ENCODE peak calls at places on chromosome 15, in five cellular contexts. One of them, this sample, is unnamed.

GRCh38 chr15:78272776-78273175 is 8.4 kb downstream of the DNAJA4 start:
- DNase-seq in stimulated activated CD8-positive, alpha-beta memory T cell treated with anti-CD3 and anti-CD28 coated beads, Interleukin-15, amount 100 ng/mL, for 4 hours: no peak
- DNase-seq in cardiac muscle cell: no peak
- DNase-seq in head of caudate nucleus: no peak
- DNase-seq in WTC11: no peak
- DNase-seq in this sample: no peak

GRCh38 chr15:33451385-33451784 is 140.6 kb downstream of the RYR3 start:
- DNase-seq in stimulated activated CD8-positive, alpha-beta memory T cell treated with anti-CD3 and anti-CD28 coated beads, Interleukin-15, amount 100 ng/mL, for 4 hours: no peak
- DNase-seq in WTC11: no peak
- DNase-seq in cardiac muscle cell: no peak
- DNase-seq in head of caudate nucleus: no peak
- DNase-seq in this sample: no peak

GRCh38 chr15:81754078-81754477 is 291.7 kb downstream of the MEX3B start:
- DNase-seq in WTC11: no peak
- DNase-seq in cardiac muscle cell: no peak
- DNase-seq in head of caudate nucleus: no peak
- DNase-seq in stimulated activated CD8-positive, alpha-beta memory T cell treated with anti-CD3 and anti-CD28 coated beads, Interleukin-15, amount 100 ng/mL, for 4 hours: no peak
- DNase-seq in this sample: no peak

GRCh38 chr15:75042730-75043508 is 19.5 kb downstream of the PPCDC start:
- DNase-seq in cardiac muscle cell: peak
- DNase-seq in WTC11: peak
- DNase-seq in head of caudate nucleus: peak
- DNase-seq in stimulated activated CD8-positive, alpha-beta memory T cell treated with anti-CD3 and anti-CD28 coated beads, Interleukin-15, amount 100 ng/mL, for 4 hours: peak
- DNase-seq in this sample: no peak

GRCh38 chr15:89898628-89899302 is 5.0 kb upstream of the AP3S2 start:
- DNase-seq in WTC11: peak
- DNase-seq in stimulated activated CD8-positive, alpha-beta memory T cell treated with anti-CD3 and anti-CD28 coated beads, Interleukin-15, amount 100 ng/mL, for 4 hours: no peak
- DNase-seq in head of caudate nucleus: peak
- DNase-seq in cardiac muscle cell: peak
- DNase-seq in this sample: peak

GRCh38 chr15:72342385-72342784 is 22.4 kb upstream of the CELF6 start:
- DNase-seq in stimulated activated CD8-positive, alpha-beta memory T cell treated with anti-CD3 and anti-CD28 coated beads, Interleukin-15, amount 100 ng/mL, for 4 hours: no peak
- DNase-seq in cardiac muscle cell: peak
- DNase-seq in WTC11: peak
- DNase-seq in head of caudate nucleus: no peak
- DNase-seq in this sample: peak

GRCh38 chr15:36362508-36362907 is 216.9 kb upstream of the CDIN1 start:
- DNase-seq in cardiac muscle cell: peak
- DNase-seq in WTC11: no peak
- DNase-seq in head of caudate nucleus: no peak
- DNase-seq in stimulated activated CD8-positive, alpha-beta memory T cell treated with anti-CD3 and anti-CD28 coated beads, Interleukin-15, amount 100 ng/mL, for 4 hours: no peak
- DNase-seq in this sample: no peak

GRCh38 chr15:95615436-95615835 is 715.1 kb upstream of the NR2F2 start:
- DNase-seq in head of caudate nucleus: no peak
- DNase-seq in WTC11: no peak
- DNase-seq in stimulated activated CD8-positive, alpha-beta memory T cell treated with anti-CD3 and anti-CD28 coated beads, Interleukin-15, amount 100 ng/mL, for 4 hours: no peak
- DNase-seq in cardiac muscle cell: no peak
- DNase-seq in this sample: no peak

GRCh38 chr15:65970937-65971740 is 101.8 kb downstream of the RAB11A start:
- DNase-seq in cardiac muscle cell: no peak
- DNase-seq in WTC11: no peak
- DNase-seq in head of caudate nucleus: no peak
- DNase-seq in stimulated activated CD8-positive, alpha-beta memory T cell treated with anti-CD3 and anti-CD28 coated beads, Interleukin-15, amount 100 ng/mL, for 4 hours: no peak
- DNase-seq in this sample: no peak

GRCh38 chr15:100328796-100329195 is 13.0 kb downstream of the ADAMTS17 start:
- DNase-seq in cardiac muscle cell: no peak
- DNase-seq in stimulated activated CD8-positive, alpha-beta memory T cell treated with anti-CD3 and anti-CD28 coated beads, Interleukin-15, amount 100 ng/mL, for 4 hours: no peak
- DNase-seq in head of caudate nucleus: no peak
- DNase-seq in WTC11: no peak
- DNase-seq in this sample: no peak

GRCh38 chr15:31135523-31135922 is 34.0 kb upstream of the TRPM1 start:
- DNase-seq in WTC11: no peak
- DNase-seq in cardiac muscle cell: no peak
- DNase-seq in head of caudate nucleus: no peak
- DNase-seq in stimulated activated CD8-positive, alpha-beta memory T cell treated with anti-CD3 and anti-CD28 coated beads, Interleukin-15, amount 100 ng/mL, for 4 hours: no peak
- DNase-seq in this sample: no peak

GRCh38 chr15:28019594-28020320 is 79.4 kb downstream of the OCA2 start:
- DNase-seq in WTC11: no peak
- DNase-seq in cardiac muscle cell: no peak
- DNase-seq in head of caudate nucleus: no peak
- DNase-seq in stimulated activated CD8-positive, alpha-beta memory T cell treated with anti-CD3 and anti-CD28 coated beads, Interleukin-15, amount 100 ng/mL, for 4 hours: no peak
- DNase-seq in this sample: no peak

GRCh38 chr15:63371297-63371918 is 10.2 kb downstream of the CA12 start:
- DNase-seq in head of caudate nucleus: no peak
- DNase-seq in cardiac muscle cell: no peak
- DNase-seq in stimulated activated CD8-positive, alpha-beta memory T cell treated with anti-CD3 and anti-CD28 coated beads, Interleukin-15, amount 100 ng/mL, for 4 hours: no peak
- DNase-seq in WTC11: no peak
- DNase-seq in this sample: no peak

GRCh38 chr15:96502196-96502595 is 171.7 kb downstream of the NR2F2 start:
- DNase-seq in stimulated activated CD8-positive, alpha-beta memory T cell treated with anti-CD3 and anti-CD28 coated beads, Interleukin-15, amount 100 ng/mL, for 4 hours: no peak
- DNase-seq in WTC11: no peak
- DNase-seq in cardiac muscle cell: no peak
- DNase-seq in head of caudate nucleus: no peak
- DNase-seq in this sample: no peak

GRCh38 chr15:98899266-98900021 is 108.1 kb downstream of the PGPEP1L start:
- DNase-seq in WTC11: no peak
- DNase-seq in cardiac muscle cell: no peak
- DNase-seq in head of caudate nucleus: no peak
- DNase-seq in stimulated activated CD8-positive, alpha-beta memory T cell treated with anti-CD3 and anti-CD28 coated beads, Interleukin-15, amount 100 ng/mL, for 4 hours: no peak
- DNase-seq in this sample: no peak

GRCh38 chr15:76258460-76258859 is 52.8 kb downstream of the ETFA start:
- DNase-seq in stimulated activated CD8-positive, alpha-beta memory T cell treated with anti-CD3 and anti-CD28 coated beads, Interleukin-15, amount 100 ng/mL, for 4 hours: no peak
- DNase-seq in head of caudate nucleus: no peak
- DNase-seq in WTC11: no peak
- DNase-seq in cardiac muscle cell: no peak
- DNase-seq in this sample: no peak

GRCh38 chr15:69719527-69719926 is 266.9 kb downstream of the RPLP1 start:
- DNase-seq in head of caudate nucleus: no peak
- DNase-seq in cardiac muscle cell: no peak
- DNase-seq in WTC11: no peak
- DNase-seq in stimulated activated CD8-positive, alpha-beta memory T cell treated with anti-CD3 and anti-CD28 coated beads, Interleukin-15, amount 100 ng/mL, for 4 hours: peak
- DNase-seq in this sample: no peak

GRCh38 chr15:63466378-63467192 is 37.8 kb upstream of the USP3 start:
- DNase-seq in head of caudate nucleus: no peak
- DNase-seq in cardiac muscle cell: peak
- DNase-seq in WTC11: peak
- DNase-seq in stimulated activated CD8-positive, alpha-beta memory T cell treated with anti-CD3 and anti-CD28 coated beads, Interleukin-15, amount 100 ng/mL, for 4 hours: no peak
- DNase-seq in this sample: no peak

GRCh38 chr15:75904241-75904631 is 558 bp downstream of the FBXO22 start:
- DNase-seq in cardiac muscle cell: peak
- DNase-seq in stimulated activated CD8-positive, alpha-beta memory T cell treated with anti-CD3 and anti-CD28 coated beads, Interleukin-15, amount 100 ng/mL, for 4 hours: no peak
- DNase-seq in WTC11: peak
- DNase-seq in head of caudate nucleus: peak
- DNase-seq in this sample: no peak

GRCh38 chr15:37106490-37107001 is 6.2 kb upstream of the MEIS2 start:
- DNase-seq in cardiac muscle cell: peak
- DNase-seq in stimulated activated CD8-positive, alpha-beta memory T cell treated with anti-CD3 and anti-CD28 coated beads, Interleukin-15, amount 100 ng/mL, for 4 hours: no peak
- DNase-seq in WTC11: peak
- DNase-seq in head of caudate nucleus: peak
- DNase-seq in this sample: no peak

GRCh38 chr15:70420421-70421196 is 322.9 kb upstream of the TLE3 start:
- DNase-seq in head of caudate nucleus: no peak
- DNase-seq in stimulated activated CD8-positive, alpha-beta memory T cell treated with anti-CD3 and anti-CD28 coated beads, Interleukin-15, amount 100 ng/mL, for 4 hours: no peak
- DNase-seq in cardiac muscle cell: peak
- DNase-seq in WTC11: peak
- DNase-seq in this sample: peak

GRCh38 chr15:99592135-99592845 is 26.5 kb downstream of the MEF2A start:
- DNase-seq in head of caudate nucleus: no peak
- DNase-seq in WTC11: no peak
- DNase-seq in stimulated activated CD8-positive, alpha-beta memory T cell treated with anti-CD3 and anti-CD28 coated beads, Interleukin-15, amount 100 ng/mL, for 4 hours: no peak
- DNase-seq in cardiac muscle cell: no peak
- DNase-seq in this sample: no peak

GRCh38 chr15:40046721-40047412 is 7.9 kb upstream of the SRP14 start:
- DNase-seq in head of caudate nucleus: no peak
- DNase-seq in stimulated activated CD8-positive, alpha-beta memory T cell treated with anti-CD3 and anti-CD28 coated beads, Interleukin-15, amount 100 ng/mL, for 4 hours: no peak
- DNase-seq in WTC11: no peak
- DNase-seq in cardiac muscle cell: no peak
- DNase-seq in this sample: no peak

GRCh38 chr15:72983812-72984211 is 68.5 kb upstream of the NEO1 start:
- DNase-seq in stimulated activated CD8-positive, alpha-beta memory T cell treated with anti-CD3 and anti-CD28 coated beads, Interleukin-15, amount 100 ng/mL, for 4 hours: no peak
- DNase-seq in cardiac muscle cell: no peak
- DNase-seq in head of caudate nucleus: no peak
- DNase-seq in WTC11: no peak
- DNase-seq in this sample: no peak

This sample was measured in iPS DF 19.7.